ENCODE peak calls at places on chromosomes 16 and 17, in four cellular contexts. V, J, P and C are unnamed samples.

GRCh38 chr16:24685539-24686432 is 43.7 kb upstream of the TNRC6A start:
- DNase-seq in V (peak; percentile 80), J (no peak), P (peak; percentile 14), C (peak; percentile 72)

GRCh38 chr16:87535855-87536794 is 43.3 kb upstream of the ZCCHC14 start:
- DNase-seq in V (peak; percentile 87), J (no peak), P (no peak), C (no peak)

GRCh38 chr17:78231991-78232759 is 744 bp downstream of the TMEM235 start:
- DNase-seq in V (peak; percentile 78), J (no peak), P (no peak), C (no peak)

GRCh38 chr17:41984454-41984853 is 17.9 kb downstream of the CNP start:
- DNase-seq in V (no peak), J (no peak), P (no peak), C (no peak)

GRCh38 chr16:4580245-4580644 is 24.1 kb downstream of the C16orf96 start:
- DNase-seq in V (no peak), J (no peak), P (no peak), C (no peak)

GRCh38 chr16:53055603-53056527 is 1.1 kb downstream of the CHD9 start:
- DNase-seq in V (peak; percentile 83), J (no peak), P (no peak), C (peak; percentile 39)

GRCh38 chr17:34154916-34155730 is 100.0 kb upstream of the CCL2 start:
- DNase-seq in V (peak; percentile 51), J (no peak), P (no peak), C (no peak)

GRCh38 chr17:61450641-61451537 is 1.3 kb upstream of the TBX4 start:
- DNase-seq in V (peak; percentile 79), J (no peak), P (no peak), C (no peak)

GRCh38 chr16:66926171-66926570 is 836 bp upstream of the RRAD start:
- DNase-seq in V (no peak), J (no peak), P (no peak), C (no peak)

GRCh38 chr16:35523991-35524390 is 2064.6 kb downstream of the TP53TG3F start:
- DNase-seq in V (no peak), J (no peak), P (no peak), C (no peak)

GRCh38 chr17:75845058-75845711 is 981 bp upstream of the UNC13D start:
- DNase-seq in V (peak; percentile 94), J (no peak), P (peak; percentile 55), C (no peak)

GRCh38 chr17:8161289-8162231 is 1.2 kb downstream of the VAMP2 start:
- DNase-seq in V (no peak), J (no peak), P (no peak), C (no peak)

GRCh38 chr16:66976746-66977145 is 11.6 kb upstream of the CES4A start:
- DNase-seq in V (peak; percentile 18), J (no peak), P (no peak), C (no peak)

GRCh38 chr16:6453742-6454141 is 878.9 kb upstream of the RBFOX1 start:
- DNase-seq in V (no peak), J (no peak), P (no peak), C (no peak)

GRCh38 chr16:15961060-15961511 is 11.7 kb downstream of the ABCC1 start:
- DNase-seq in V (no peak), J (no peak), P (no peak), C (no peak)

GRCh38 chr17:62631086-62631935 is 3.8 kb downstream of the MRC2 start:
- DNase-seq in V (no peak), J (no peak), P (no peak), C (no peak)

GRCh38 chr17:49887086-49887743 is 39.3 kb upstream of the TAC4 start:
- DNase-seq in V (peak; percentile 80), J (no peak), P (peak; percentile 56), C (no peak)

GRCh38 chr17:50035930-50036329 is 20.0 kb upstream of the ITGA3 start:
- DNase-seq in V (no peak), J (no peak), P (no peak), C (no peak)

GRCh38 chr16:75860654-75861053 is 134.4 kb upstream of the CPHXL start:
- DNase-seq in V (peak; percentile 28), J (no peak), P (no peak), C (no peak)

GRCh38 chr16:58820359-58820758 is 86.2 kb upstream of the GOT2 start:
- DNase-seq in V (no peak), J (no peak), P (no peak), C (no peak)
- TF ChIP-seq CTCF in V (no peak), J (no peak), P (no peak), C (no peak)

DNA sequence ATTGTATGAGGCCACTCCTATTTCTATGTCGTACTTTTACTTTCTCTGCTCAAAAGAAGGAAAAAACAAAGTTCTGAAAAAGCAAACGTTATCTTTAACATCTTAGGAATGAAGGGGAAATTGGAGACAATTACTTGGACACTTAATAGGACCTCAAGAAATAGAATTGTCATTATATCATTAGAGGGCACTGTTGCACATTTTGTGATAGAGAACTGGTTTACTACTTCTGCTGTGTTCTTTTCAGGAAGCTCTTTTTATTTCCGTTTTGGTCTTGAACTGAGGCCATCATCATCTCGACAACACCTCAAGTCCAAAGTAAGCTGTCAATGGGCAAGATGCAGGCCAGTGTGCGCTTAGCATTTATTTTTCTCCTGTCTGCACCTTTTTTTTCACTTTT is 14.6 kb downstream of the COG4 start:
- DNase-seq in V (no peak), J (no peak), P (no peak), C (no peak)
- TF ChIP-seq CTCF in V (no peak), J (no peak), P (no peak), C (no peak)

GRCh38 chr17:29115906-29116651 is 64.1 kb downstream of the MYO18A start:
- DNase-seq in V (peak; percentile 93), J (no peak), P (no peak), C (no peak)
- TF ChIP-seq CTCF in V (peak; percentile 81), J (peak; percentile 71), P (peak; percentile 55), C (peak; percentile 43)

GRCh38 chr17:72432143-72432604 is 311.4 kb downstream of the SOX9 start:
- DNase-seq in V (no peak), J (no peak), P (no peak), C (no peak)
- TF ChIP-seq CTCF in V (no peak), J (no peak), P (no peak), C (no peak)

GRCh38 chr16:12093902-12094301 is 117.4 kb downstream of the SNX29 start:
- DNase-seq in V (no peak), J (no peak), P (no peak), C (no peak)

GRCh38 chr16:12096162-12096781 is 119.7 kb downstream of the SNX29 start:
- DNase-seq in V (no peak), J (no peak), P (no peak), C (no peak)

GRCh38 chr16:12094537-12095265 is 118.2 kb downstream of the SNX29 start:
- DNase-seq in V (no peak), J (no peak), P (no peak), C (no peak)

GRCh38 chr16:12096828-12097522 is 120.4 kb downstream of the SNX29 start:
- DNase-seq in V (no peak), J (no peak), P (no peak), C (no peak)

GRCh38 chr16:12095275-12096161 is 119.0 kb downstream of the SNX29 start:
- DNase-seq in V (peak; percentile 83), J (no peak), P (peak; percentile 34), C (no peak)
- TF ChIP-seq CTCF in V (peak; percentile 82), J (peak; percentile 74), P (peak; percentile 96), C (peak; percentile 90)

GRCh38 chr16:72666267-72666666 is 381.7 kb downstream of the ZFHX3 start:
- DNase-seq in V (no peak), J (no peak), P (no peak), C (no peak)
- TF ChIP-seq CTCF in V (no peak), J (no peak), P (no peak), C (no peak)

GRCh38 chr16:56608876-56609462 is 585 bp downstream of the MT2A start:
- DNase-seq in V (no peak), J (no peak), P (no peak), C (no peak)
- TF ChIP-seq CTCF in V (no peak), J (no peak), P (no peak), C (no peak)